ENCODE peak calls at places on chromosomes 5 and 9, in six cellular contexts. One of them, this sample, is unnamed.

GRCh38 chr5:133150909-133151544 is 99.2 kb downstream of the HSPA4 start:
- DNase-seq in NCI-H1048: no peak
- DNase-seq in left cardiac atrium: no peak
- DNase-seq in choroid plexus epithelial cell: no peak
- DNase-seq in ecto neural progenitor cell: no peak
- DNase-seq in endothelial cell: no peak
- DNase-seq in this sample: no peak

GRCh38 chr9:127360829-127361228 is 36.1 kb upstream of the SLC2A8 start:
- DNase-seq in NCI-H1048: no peak
- DNase-seq in left cardiac atrium: no peak
- DNase-seq in choroid plexus epithelial cell: peak
- DNase-seq in ecto neural progenitor cell: no peak
- DNase-seq in endothelial cell: no peak
- DNase-seq in this sample: no peak

GRCh38 chr5:15013654-15014463 is 142.3 kb upstream of the ANKH start:
- DNase-seq in NCI-H1048: peak
- DNase-seq in left cardiac atrium: no peak
- DNase-seq in choroid plexus epithelial cell: peak
- DNase-seq in ecto neural progenitor cell: no peak
- DNase-seq in endothelial cell: peak
- DNase-seq in this sample: no peak

GRCh38 chr5:150222906-150223305 is 33.0 kb downstream of the SLC6A7 start:
- DNase-seq in NCI-H1048: no peak
- DNase-seq in left cardiac atrium: no peak
- DNase-seq in choroid plexus epithelial cell: no peak
- DNase-seq in ecto neural progenitor cell: no peak
- DNase-seq in endothelial cell: no peak
- DNase-seq in this sample: no peak

GRCh38 chr5:58871648-58872242 is 288.9 kb downstream of the RAB3C start:
- DNase-seq in NCI-H1048: no peak
- DNase-seq in left cardiac atrium: no peak
- DNase-seq in choroid plexus epithelial cell: peak
- DNase-seq in ecto neural progenitor cell: no peak
- DNase-seq in endothelial cell: peak
- DNase-seq in this sample: no peak

GRCh38 chr5:39214912-39215709 is 4.3 kb downstream of the FYB1 start:
- DNase-seq in NCI-H1048: no peak
- DNase-seq in left cardiac atrium: no peak
- DNase-seq in choroid plexus epithelial cell: no peak
- DNase-seq in ecto neural progenitor cell: no peak
- DNase-seq in endothelial cell: no peak
- DNase-seq in this sample: no peak

GRCh38 chr5:173785421-173785820 is 102.7 kb upstream of the CPEB4 start:
- DNase-seq in NCI-H1048: no peak
- DNase-seq in left cardiac atrium: no peak
- DNase-seq in choroid plexus epithelial cell: no peak
- DNase-seq in ecto neural progenitor cell: no peak
- DNase-seq in endothelial cell: no peak
- DNase-seq in this sample: no peak

GRCh38 chr9:132144708-132145365 is 17.0 kb upstream of the NTNG2 start:
- DNase-seq in NCI-H1048: no peak
- DNase-seq in left cardiac atrium: no peak
- DNase-seq in choroid plexus epithelial cell: peak
- DNase-seq in ecto neural progenitor cell: no peak
- DNase-seq in endothelial cell: no peak
- DNase-seq in this sample: no peak

GRCh38 chr9:137095664-137096517 is 9.1 kb downstream of the MAN1B1 start:
- DNase-seq in NCI-H1048: no peak
- DNase-seq in left cardiac atrium: peak
- DNase-seq in choroid plexus epithelial cell: no peak
- DNase-seq in ecto neural progenitor cell: no peak
- DNase-seq in endothelial cell: no peak
- DNase-seq in this sample: no peak

GRCh38 chr9:124214116-124214515 is 43.6 kb upstream of the NEK6 start:
- DNase-seq in NCI-H1048: no peak
- DNase-seq in left cardiac atrium: no peak
- DNase-seq in choroid plexus epithelial cell: no peak
- DNase-seq in ecto neural progenitor cell: no peak
- DNase-seq in endothelial cell: no peak
- DNase-seq in this sample: no peak

GRCh38 chr9:130053504-130054427 is at the start of gene GPR107:
- DNase-seq in NCI-H1048: no peak
- DNase-seq in left cardiac atrium: peak
- DNase-seq in choroid plexus epithelial cell: peak
- DNase-seq in ecto neural progenitor cell: peak
- DNase-seq in endothelial cell: peak
- DNase-seq in this sample: no peak

GRCh38 chr9:79974806-79975422 is 403.1 kb downstream of the TLE4 start:
- DNase-seq in NCI-H1048: no peak
- DNase-seq in left cardiac atrium: no peak
- DNase-seq in choroid plexus epithelial cell: no peak
- DNase-seq in ecto neural progenitor cell: no peak
- DNase-seq in endothelial cell: no peak
- DNase-seq in this sample: no peak

GRCh38 chr9:137804908-137805356 is 72.7 kb upstream of the CACNA1B start:
- DNase-seq in NCI-H1048: no peak
- DNase-seq in left cardiac atrium: no peak
- DNase-seq in choroid plexus epithelial cell: no peak
- DNase-seq in ecto neural progenitor cell: no peak
- DNase-seq in endothelial cell: no peak
- DNase-seq in this sample: no peak

GRCh38 chr9:128552744-128553221 is 396 bp downstream of the SPTAN1 start:
- DNase-seq in NCI-H1048: no peak
- DNase-seq in left cardiac atrium: peak
- DNase-seq in choroid plexus epithelial cell: peak
- DNase-seq in ecto neural progenitor cell: no peak
- DNase-seq in endothelial cell: no peak
- DNase-seq in this sample: no peak

GRCh38 chr5:160269017-160269416 is 39.7 kb downstream of the FABP6 start:
- DNase-seq in NCI-H1048: no peak
- DNase-seq in left cardiac atrium: peak
- DNase-seq in choroid plexus epithelial cell: peak
- DNase-seq in ecto neural progenitor cell: no peak
- DNase-seq in endothelial cell: no peak
- DNase-seq in this sample: no peak

GRCh38 chr5:67515020-67515689 is 318.6 kb upstream of the CD180 start:
- DNase-seq in NCI-H1048: no peak
- DNase-seq in left cardiac atrium: no peak
- DNase-seq in choroid plexus epithelial cell: no peak
- DNase-seq in ecto neural progenitor cell: no peak
- DNase-seq in endothelial cell: no peak
- DNase-seq in this sample: no peak

GRCh38 chr5:117504245-117504644 is 929.6 kb upstream of the SEMA6A start:
- DNase-seq in NCI-H1048: no peak
- DNase-seq in left cardiac atrium: no peak
- DNase-seq in choroid plexus epithelial cell: no peak
- DNase-seq in ecto neural progenitor cell: no peak
- DNase-seq in endothelial cell: no peak
- DNase-seq in this sample: no peak

GRCh38 chr9:134989206-134990065 is 71.7 kb upstream of the FCN1 start:
- DNase-seq in NCI-H1048: no peak
- DNase-seq in left cardiac atrium: no peak
- DNase-seq in choroid plexus epithelial cell: no peak
- DNase-seq in ecto neural progenitor cell: no peak
- DNase-seq in endothelial cell: no peak
- DNase-seq in this sample: no peak

GRCh38 chr9:113989781-113990569 is 88.1 kb downstream of the AMBP start:
- DNase-seq in NCI-H1048: no peak
- DNase-seq in left cardiac atrium: no peak
- DNase-seq in choroid plexus epithelial cell: no peak
- DNase-seq in ecto neural progenitor cell: no peak
- DNase-seq in endothelial cell: no peak
- DNase-seq in this sample: no peak